ENCODE peak calls at places on chromosomes 3 and 15, in eight cellular contexts. One of them, this sample, is unnamed.

GRCh38 chr15:31130576-31131237 is 29.2 kb upstream of the TRPM1 start:
- DNase-seq in hypothalamus: no peak
- DNase-seq in fibroblast of mammary gland: no peak
- DNase-seq in sigmoid colon: no peak
- DNase-seq in activated CD4-positive, alpha-beta T cell treated with anti-CD3 and anti-CD28 coated beads, Interleukin-2, amount 50 U/mL, for 24 hours: no peak
- DNase-seq in hippocampal formation: no peak
- DNase-seq in NK-92 treated with Interleukin-12 subunit alpha and Interleukin-12 subunit beta, amount 100 ng/mL, for 24 hours: no peak
- DNase-seq in left lung: no peak
- DNase-seq in this sample: no peak

GRCh38 chr15:94119215-94119815 is 112.0 kb upstream of the MCTP2 start:
- DNase-seq in hypothalamus: peak
- DNase-seq in fibroblast of mammary gland: peak
- DNase-seq in sigmoid colon: peak
- DNase-seq in activated CD4-positive, alpha-beta T cell treated with anti-CD3 and anti-CD28 coated beads, Interleukin-2, amount 50 U/mL, for 24 hours: no peak
- DNase-seq in hippocampal formation: no peak
- DNase-seq in NK-92 treated with Interleukin-12 subunit alpha and Interleukin-12 subunit beta, amount 100 ng/mL, for 24 hours: no peak
- DNase-seq in left lung: no peak
- DNase-seq in this sample: no peak

GRCh38 chr3:150341893-150342292 is 66.2 kb upstream of the TSC22D2 start:
- DNase-seq in hypothalamus: no peak
- DNase-seq in fibroblast of mammary gland: no peak
- DNase-seq in sigmoid colon: no peak
- DNase-seq in activated CD4-positive, alpha-beta T cell treated with anti-CD3 and anti-CD28 coated beads, Interleukin-2, amount 50 U/mL, for 24 hours: no peak
- DNase-seq in hippocampal formation: no peak
- DNase-seq in NK-92 treated with Interleukin-12 subunit alpha and Interleukin-12 subunit beta, amount 100 ng/mL, for 24 hours: no peak
- DNase-seq in left lung: no peak
- DNase-seq in this sample: no peak

GRCh38 chr3:29381595-29381994 is 100.7 kb downstream of the RBMS3 start:
- DNase-seq in hypothalamus: no peak
- DNase-seq in fibroblast of mammary gland: peak
- DNase-seq in sigmoid colon: no peak
- DNase-seq in activated CD4-positive, alpha-beta T cell treated with anti-CD3 and anti-CD28 coated beads, Interleukin-2, amount 50 U/mL, for 24 hours: no peak
- DNase-seq in hippocampal formation: no peak
- DNase-seq in NK-92 treated with Interleukin-12 subunit alpha and Interleukin-12 subunit beta, amount 100 ng/mL, for 24 hours: no peak
- DNase-seq in left lung: no peak
- DNase-seq in this sample: no peak

GRCh38 chr15:78732634-78733033 is 78.6 kb downstream of the ADAMTS7 start:
- DNase-seq in hypothalamus: no peak
- DNase-seq in fibroblast of mammary gland: no peak
- DNase-seq in sigmoid colon: no peak
- DNase-seq in activated CD4-positive, alpha-beta T cell treated with anti-CD3 and anti-CD28 coated beads, Interleukin-2, amount 50 U/mL, for 24 hours: no peak
- DNase-seq in hippocampal formation: no peak
- DNase-seq in NK-92 treated with Interleukin-12 subunit alpha and Interleukin-12 subunit beta, amount 100 ng/mL, for 24 hours: no peak
- DNase-seq in left lung: no peak
- DNase-seq in this sample: no peak

GRCh38 chr15:64600794-64601193 is 140.4 kb downstream of the ZNF609 start:
- DNase-seq in hypothalamus: no peak
- DNase-seq in fibroblast of mammary gland: no peak
- DNase-seq in sigmoid colon: no peak
- DNase-seq in activated CD4-positive, alpha-beta T cell treated with anti-CD3 and anti-CD28 coated beads, Interleukin-2, amount 50 U/mL, for 24 hours: no peak
- DNase-seq in hippocampal formation: no peak
- DNase-seq in NK-92 treated with Interleukin-12 subunit alpha and Interleukin-12 subunit beta, amount 100 ng/mL, for 24 hours: no peak
- DNase-seq in left lung: no peak
- DNase-seq in this sample: no peak

GRCh38 chr3:16309558-16309957 is 44.5 kb downstream of the OXNAD1 start:
- DNase-seq in hypothalamus: no peak
- DNase-seq in fibroblast of mammary gland: peak
- DNase-seq in sigmoid colon: no peak
- DNase-seq in activated CD4-positive, alpha-beta T cell treated with anti-CD3 and anti-CD28 coated beads, Interleukin-2, amount 50 U/mL, for 24 hours: no peak
- DNase-seq in hippocampal formation: no peak
- DNase-seq in NK-92 treated with Interleukin-12 subunit alpha and Interleukin-12 subunit beta, amount 100 ng/mL, for 24 hours: no peak
- DNase-seq in left lung: no peak
- DNase-seq in this sample: peak

GRCh38 chr15:79643393-79643792 is 211.3 kb downstream of the MINAR1 start:
- DNase-seq in hypothalamus: no peak
- DNase-seq in fibroblast of mammary gland: no peak
- DNase-seq in sigmoid colon: no peak
- DNase-seq in activated CD4-positive, alpha-beta T cell treated with anti-CD3 and anti-CD28 coated beads, Interleukin-2, amount 50 U/mL, for 24 hours: no peak
- DNase-seq in hippocampal formation: no peak
- DNase-seq in NK-92 treated with Interleukin-12 subunit alpha and Interleukin-12 subunit beta, amount 100 ng/mL, for 24 hours: no peak
- DNase-seq in left lung: no peak
- DNase-seq in this sample: no peak

GRCh38 chr15:90214553-90215205 is 13.5 kb downstream of the SEMA4B start:
- DNase-seq in hypothalamus: no peak
- DNase-seq in fibroblast of mammary gland: no peak
- DNase-seq in sigmoid colon: no peak
- DNase-seq in activated CD4-positive, alpha-beta T cell treated with anti-CD3 and anti-CD28 coated beads, Interleukin-2, amount 50 U/mL, for 24 hours: no peak
- DNase-seq in hippocampal formation: no peak
- DNase-seq in NK-92 treated with Interleukin-12 subunit alpha and Interleukin-12 subunit beta, amount 100 ng/mL, for 24 hours: no peak
- DNase-seq in left lung: no peak
- DNase-seq in this sample: no peak

GRCh38 chr3:126124148-126124868 is 40.4 kb upstream of the SLC41A3 start:
- DNase-seq in hypothalamus: no peak
- DNase-seq in fibroblast of mammary gland: no peak
- DNase-seq in sigmoid colon: peak
- DNase-seq in activated CD4-positive, alpha-beta T cell treated with anti-CD3 and anti-CD28 coated beads, Interleukin-2, amount 50 U/mL, for 24 hours: no peak
- DNase-seq in hippocampal formation: no peak
- DNase-seq in NK-92 treated with Interleukin-12 subunit alpha and Interleukin-12 subunit beta, amount 100 ng/mL, for 24 hours: no peak
- DNase-seq in left lung: peak
- DNase-seq in this sample: no peak

GRCh38 chr15:98649621-98649995 is 1.3 kb downstream of the IGF1R start:
- DNase-seq in hypothalamus: no peak
- DNase-seq in fibroblast of mammary gland: no peak
- DNase-seq in sigmoid colon: peak
- DNase-seq in activated CD4-positive, alpha-beta T cell treated with anti-CD3 and anti-CD28 coated beads, Interleukin-2, amount 50 U/mL, for 24 hours: peak
- DNase-seq in hippocampal formation: no peak
- DNase-seq in NK-92 treated with Interleukin-12 subunit alpha and Interleukin-12 subunit beta, amount 100 ng/mL, for 24 hours: no peak
- DNase-seq in left lung: peak
- DNase-seq in this sample: peak

GRCh38 chr15:22952826-22953579 is 27.2 kb downstream of the CYFIP1 start:
- DNase-seq in hypothalamus: no peak
- DNase-seq in fibroblast of mammary gland: peak
- DNase-seq in sigmoid colon: peak
- DNase-seq in activated CD4-positive, alpha-beta T cell treated with anti-CD3 and anti-CD28 coated beads, Interleukin-2, amount 50 U/mL, for 24 hours: no peak
- DNase-seq in hippocampal formation: no peak
- DNase-seq in NK-92 treated with Interleukin-12 subunit alpha and Interleukin-12 subunit beta, amount 100 ng/mL, for 24 hours: no peak
- DNase-seq in left lung: no peak
- DNase-seq in this sample: no peak

GRCh38 chr3:192275741-192276355 is 451.5 kb downstream of the FGF12 start:
- DNase-seq in hypothalamus: no peak
- DNase-seq in fibroblast of mammary gland: peak
- DNase-seq in sigmoid colon: no peak
- DNase-seq in activated CD4-positive, alpha-beta T cell treated with anti-CD3 and anti-CD28 coated beads, Interleukin-2, amount 50 U/mL, for 24 hours: no peak
- DNase-seq in hippocampal formation: no peak
- DNase-seq in NK-92 treated with Interleukin-12 subunit alpha and Interleukin-12 subunit beta, amount 100 ng/mL, for 24 hours: no peak
- DNase-seq in left lung: no peak
- DNase-seq in this sample: no peak

GRCh38 chr15:59274126-59274970 is 67.7 kb downstream of the LDHAL6B start:
- DNase-seq in hypothalamus: no peak
- DNase-seq in fibroblast of mammary gland: peak
- DNase-seq in sigmoid colon: no peak
- DNase-seq in activated CD4-positive, alpha-beta T cell treated with anti-CD3 and anti-CD28 coated beads, Interleukin-2, amount 50 U/mL, for 24 hours: no peak
- DNase-seq in hippocampal formation: no peak
- DNase-seq in NK-92 treated with Interleukin-12 subunit alpha and Interleukin-12 subunit beta, amount 100 ng/mL, for 24 hours: no peak
- DNase-seq in left lung: no peak
- DNase-seq in this sample: no peak

GRCh38 chr3:174125267-174125844 is 727.8 kb downstream of the NLGN1 start:
- DNase-seq in hypothalamus: no peak
- DNase-seq in fibroblast of mammary gland: peak
- DNase-seq in sigmoid colon: no peak
- DNase-seq in activated CD4-positive, alpha-beta T cell treated with anti-CD3 and anti-CD28 coated beads, Interleukin-2, amount 50 U/mL, for 24 hours: no peak
- DNase-seq in hippocampal formation: no peak
- DNase-seq in NK-92 treated with Interleukin-12 subunit alpha and Interleukin-12 subunit beta, amount 100 ng/mL, for 24 hours: no peak
- DNase-seq in left lung: no peak
- DNase-seq in this sample: no peak

GRCh38 chr15:57872281-57873010 is 165.9 kb downstream of the POLR2M start:
- DNase-seq in hypothalamus: no peak
- DNase-seq in fibroblast of mammary gland: no peak
- DNase-seq in sigmoid colon: no peak
- DNase-seq in activated CD4-positive, alpha-beta T cell treated with anti-CD3 and anti-CD28 coated beads, Interleukin-2, amount 50 U/mL, for 24 hours: no peak
- DNase-seq in hippocampal formation: no peak
- DNase-seq in NK-92 treated with Interleukin-12 subunit alpha and Interleukin-12 subunit beta, amount 100 ng/mL, for 24 hours: no peak
- DNase-seq in left lung: no peak
- DNase-seq in this sample: no peak

GRCh38 chr3:120850326-120851295 is 57.4 kb upstream of the STXBP5L start:
- DNase-seq in hypothalamus: no peak
- DNase-seq in fibroblast of mammary gland: peak
- DNase-seq in sigmoid colon: no peak
- DNase-seq in activated CD4-positive, alpha-beta T cell treated with anti-CD3 and anti-CD28 coated beads, Interleukin-2, amount 50 U/mL, for 24 hours: no peak
- DNase-seq in hippocampal formation: no peak
- DNase-seq in NK-92 treated with Interleukin-12 subunit alpha and Interleukin-12 subunit beta, amount 100 ng/mL, for 24 hours: no peak
- DNase-seq in left lung: no peak
- DNase-seq in this sample: no peak

GRCh38 chr15:42608110-42608531 is 32.7 kb downstream of the STARD9 start:
- DNase-seq in hypothalamus: no peak
- DNase-seq in fibroblast of mammary gland: no peak
- DNase-seq in sigmoid colon: no peak
- DNase-seq in activated CD4-positive, alpha-beta T cell treated with anti-CD3 and anti-CD28 coated beads, Interleukin-2, amount 50 U/mL, for 24 hours: no peak
- DNase-seq in hippocampal formation: no peak
- DNase-seq in NK-92 treated with Interleukin-12 subunit alpha and Interleukin-12 subunit beta, amount 100 ng/mL, for 24 hours: peak
- DNase-seq in left lung: no peak
- DNase-seq in this sample: no peak

This sample was measured in effector CD8-positive, alpha-beta T cell.